ENCODE peak calls at places on chromosomes 16 and 17, in five cellular contexts. F, N, E, Q and Z are unnamed samples.
A peak's percentile ranks its signal among the peaks of the same experiment; 100 is the strongest.

GRCh38 chr17:57337390-57337789 is 81.1 kb downstream of the MSI2 start:
- DNase-seq in E (no peak), Q (no peak), F (no peak), N (no peak), Z (no peak)

GRCh38 chr17:9002610-9003354 is 18.5 kb upstream of the NTN1 start:
- DNase-seq in Q (peak; percentile 75), N (no peak), F (no peak), E (peak; percentile 21), Z (no peak)

GRCh38 chr16:24635900-24636610 is 93.4 kb upstream of the TNRC6A start:
- DNase-seq in E (peak; percentile 67), Q (peak; percentile 84), F (peak; percentile 69), N (no peak), Z (peak; percentile 89)

GRCh38 chr16:35252356-35252936 is 1793.0 kb downstream of the TP53TG3F start:
- DNase-seq in N (no peak), F (no peak), E (no peak), Q (no peak), Z (no peak)

GRCh38 chr16:24769806-24770205 is 40.4 kb downstream of the TNRC6A start:
- DNase-seq in E (no peak), N (no peak), Q (no peak), F (no peak), Z (no peak)

GRCh38 chr16:64206877-64207276 is 915.0 kb downstream of the CDH11 start:
- DNase-seq in N (no peak), Q (no peak), F (no peak), E (no peak), Z (no peak)

GRCh38 chr16:4064950-4065352 is 51.3 kb downstream of the ADCY9 start:
- DNase-seq in Q (no peak), E (no peak), N (no peak), F (no peak), Z (no peak)

GRCh38 chr17:75500419-75501216 is 14.7 kb downstream of the CASKIN2 start:
- DNase-seq in N (no peak), E (no peak), F (no peak), Q (no peak), Z (no peak)

GRCh38 chr17:6654816-6655731 is 3.5 kb downstream of the C17orf100 start:
- DNase-seq in Q (no peak), F (no peak), N (no peak), E (peak; percentile 61), Z (peak; percentile 49)

GRCh38 chr17:409308-409847 is 56.8 kb upstream of the RPH3AL start:
- DNase-seq in F (no peak), N (no peak), E (no peak), Q (no peak), Z (no peak)

GRCh38 chr17:77535435-77535834 is 394.7 kb downstream of the SEC14L1 start:
- DNase-seq in F (no peak), Q (no peak), E (peak; percentile 33), N (no peak), Z (no peak)

GRCh38 chr16:12137344-12138094 is 161.0 kb downstream of the SNX29 start:
- DNase-seq in E (no peak), N (no peak), F (no peak), Q (no peak), Z (no peak)

GRCh38 chr17:20085283-20085875 is 76.2 kb downstream of the SPECC1 start:
- DNase-seq in N (no peak), E (no peak), Q (no peak), F (peak; percentile 50), Z (no peak)

GRCh38 chr16:24419709-24420108 is 119.7 kb upstream of the RBBP6 start:
- DNase-seq in E (no peak), N (no peak), F (no peak), Q (no peak), Z (no peak)

GRCh38 chr16:73179671-73180370 is 131.9 kb upstream of the ZFHX3 start:
- DNase-seq in Q (no peak), F (no peak), E (no peak), N (no peak), Z (no peak)

GRCh38 chr16:27492588-27492979 is 57.1 kb downstream of the GTF3C1 start:
- DNase-seq in Q (no peak), F (no peak), N (no peak), E (no peak), Z (no peak)

GRCh38 chr17:56978441-56979090 is 635 bp downstream of the SCPEP1 start:
- DNase-seq in Q (no peak), F (peak; percentile 54), E (no peak), N (peak; percentile 19), Z (no peak)